ENCODE peak calls at places on chromosomes 6 and 20, in four cellular contexts. R is cardiac muscle cell, U is fibroblast of the aortic adventitia, X is cardiac fibroblast. C is an unnamed sample.

GRCh38 chr20:4434681-4435080 is 287.0 kb upstream of the PRND start:
- DNase-seq in U (no peak), X (no peak), R (no peak), C (peak)

GRCh38 chr6:157510329-157511188 is 129.6 kb downstream of the ZDHHC14 start:
- DNase-seq in X (no peak), R (no peak), U (no peak), C (no peak)

GRCh38 chr6:163427498-163428254 is 13.2 kb downstream of the QKI start:
- DNase-seq in R (peak), U (peak), X (peak), C (peak)

GRCh38 chr6:85416766-85417165 is 33.1 kb upstream of the NT5E start:
- DNase-seq in R (no peak), X (no peak), U (no peak), C (no peak)

GRCh38 chr6:105593805-105594231 is 190.9 kb upstream of the PREP start:
- DNase-seq in X (peak), R (no peak), U (peak), C (peak)

GRCh38 chr6:46062312-46062711 is 46.7 kb upstream of the CLIC5 start:
- DNase-seq in U (peak), X (peak), R (peak), C (no peak)

GRCh38 chr6:50091641-50092040 is 41.9 kb upstream of the DEFB112 start:
- DNase-seq in U (no peak), X (no peak), R (no peak), C (peak)

GRCh38 chr20:43196243-43196642 is 6.5 kb upstream of the PTPRT start:
- DNase-seq in U (no peak), X (no peak), R (no peak), C (no peak)

GRCh38 chr6:47700596-47700995 is 2.2 kb downstream of the ADGRF4 start:
- DNase-seq in R (no peak), X (no peak), U (no peak), C (no peak)
- H3K4me3 ChIP-seq in R (no peak), X (no peak), U (no peak), C (no peak)

DNA sequence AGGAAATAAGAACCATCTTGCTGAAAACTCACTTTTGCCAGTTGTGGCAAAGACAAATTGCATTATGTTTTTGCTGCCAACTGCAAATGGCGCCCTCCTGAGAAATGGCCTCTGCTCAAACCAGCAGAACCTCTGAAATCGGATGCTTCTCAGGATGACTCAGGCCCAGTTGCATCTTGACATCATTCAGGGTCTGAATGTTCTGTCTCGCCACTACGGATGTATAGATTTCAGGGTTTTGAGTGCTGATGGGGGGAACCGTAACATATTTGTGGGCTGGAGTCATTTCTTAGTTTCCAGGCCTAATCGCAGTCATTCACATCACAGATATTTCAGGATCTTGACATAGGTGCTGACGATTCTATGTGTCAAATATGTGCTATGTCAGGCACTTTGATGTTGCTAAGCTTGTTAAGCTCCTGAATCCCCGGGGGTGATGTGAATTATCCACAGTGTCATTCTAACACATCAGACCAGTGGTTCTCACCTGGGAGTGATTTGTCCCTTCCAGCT is 207.1 kb downstream of the NFATC2 start:
- DNase-seq in U (peak), X (peak), R (peak), C (peak)
- H3K4me3 ChIP-seq in U (no peak), X (no peak), R (no peak), C (no peak)

GRCh38 chr20:17026346-17026745 is 200.5 kb upstream of the PCSK2 start:
- DNase-seq in U (no peak), R (no peak), X (no peak), C (peak)

GRCh38 chr20:17021481-17021880 is 205.4 kb upstream of the PCSK2 start:
- DNase-seq in X (no peak), R (no peak), U (no peak), C (no peak)

GRCh38 chr20:17023036-17023435 is 203.8 kb upstream of the PCSK2 start:
- DNase-seq in U (no peak), R (no peak), X (no peak), C (no peak)

GRCh38 chr20:17024513-17025105 is 202.2 kb upstream of the PCSK2 start:
- DNase-seq in U (no peak), R (no peak), X (no peak), C (peak)

DNA sequence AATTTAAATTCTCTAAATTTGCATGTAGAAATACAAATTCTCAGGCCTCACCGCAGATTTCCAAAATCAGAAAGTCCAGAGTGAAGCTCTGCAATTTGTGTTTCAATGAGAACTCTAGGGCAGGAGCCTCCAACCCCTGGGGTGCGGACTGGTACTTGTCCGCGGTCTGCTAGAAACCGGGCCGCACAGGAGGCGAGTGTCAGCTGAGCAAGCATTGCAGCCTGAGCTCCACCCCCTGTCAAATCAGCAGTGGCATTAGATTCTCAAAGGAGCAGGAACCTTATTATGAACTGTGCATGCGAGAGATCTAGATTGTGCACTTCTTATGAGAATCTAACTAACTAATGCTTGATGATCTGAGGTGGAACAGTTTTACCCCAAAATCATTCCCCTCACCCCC is 203.0 kb upstream of the PCSK2 start:
- DNase-seq in U (no peak), X (no peak), R (no peak), C (no peak)
- H3K4me3 ChIP-seq in U (no peak), X (no peak), R (no peak), C (no peak)

GRCh38 chr6:14744212-14744556 is 501.7 kb upstream of the JARID2 start:
- DNase-seq in R (no peak), X (no peak), U (no peak), C (no peak)

GRCh38 chr6:14742171-14742570 is 503.7 kb upstream of the JARID2 start:
- DNase-seq in U (no peak), X (no peak), R (no peak), C (no peak)

GRCh38 chr6:14743126-14743464 is 502.8 kb upstream of the JARID2 start:
- DNase-seq in X (no peak), R (no peak), U (no peak), C (no peak)

GRCh38 chr6:14742680-14743079 is 503.2 kb upstream of the JARID2 start:
- DNase-seq in R (no peak), U (no peak), X (no peak), C (no peak)

GRCh38 chr6:14743465-14744211 is 502.2 kb upstream of the JARID2 start:
- DNase-seq in R (peak), X (peak), U (peak), C (peak)
- H3K4me3 ChIP-seq in R (no peak), X (no peak), U (no peak), C (no peak)

GRCh38 chr20:32009564-32009963 is 674 bp upstream of the CCM2L start:
- DNase-seq in R (no peak), U (no peak), X (no peak), C (no peak)
- H3K4me3 ChIP-seq in R (no peak), U (no peak), X (no peak), C (no peak)